ENCODE peak calls at places on chromosome 12, in ten cellular contexts. C, Z, R, O, E, G, Y, W, D and F are unnamed samples.

GRCh38 chr12:74539261-74539660 is 1.6 kb downstream of the ATXN7L3B start:
- DNase-seq in W (peak), D (no peak), Z (no peak), O (peak), C (no peak), G (no peak), Y (no peak), R (no peak), E (peak), F (no peak)

GRCh38 chr12:6450869-6451347 is 934 bp upstream of the TAPBPL start:
- DNase-seq in Y (no peak), C (peak), D (no peak), R (no peak), G (peak), E (no peak), O (no peak), Z (no peak), W (no peak), F (no peak)

GRCh38 chr12:96902076-96902475 is 5.0 kb upstream of the NEDD1 start:
- DNase-seq in E (no peak), O (no peak), G (no peak), R (no peak), Y (no peak), Z (no peak), C (no peak), D (no peak), W (no peak), F (no peak)

GRCh38 chr12:6329693-6330045 is 12.2 kb downstream of the TNFRSF1A start:
- DNase-seq in O (no peak), G (no peak), D (no peak), Y (no peak), E (no peak), R (no peak), W (no peak), C (no peak), Z (no peak), F (no peak)

GRCh38 chr12:4134434-4134762 is 139.2 kb upstream of the CCND2 start:
- DNase-seq in D (no peak), O (no peak), C (no peak), R (no peak), E (no peak), W (no peak), Z (no peak), Y (no peak), G (no peak), F (no peak)

GRCh38 chr12:53492830-53493609 is 6.2 kb downstream of the MAP3K12 start:
- DNase-seq in Y (peak), D (peak), C (peak), E (peak), O (peak), G (peak), W (peak), Z (peak), R (peak), F (peak)

GRCh38 chr12:10595881-10596280 is 17.5 kb downstream of the MAGOHB start:
- DNase-seq in D (no peak), Z (no peak), Y (no peak), O (no peak), R (no peak), G (no peak), E (no peak), W (no peak), C (no peak), F (no peak)

GRCh38 chr12:42468341-42468821 is 121.2 kb downstream of the PRICKLE1 start:
- DNase-seq in Y (no peak), C (peak), R (peak), E (no peak), G (peak), W (no peak), D (no peak), Z (no peak), O (no peak), F (no peak)

GRCh38 chr12:57106021-57106708 is 5.0 kb downstream of the STAT6 start:
- DNase-seq in Y (no peak), W (peak), O (no peak), G (no peak), R (no peak), D (no peak), Z (peak), C (no peak), E (no peak), F (no peak)

GRCh38 chr12:49959570-49960473 is 1.9 kb upstream of the AQP5 start:
- DNase-seq in C (no peak), R (no peak), W (no peak), O (no peak), Y (no peak), D (no peak), E (no peak), G (no peak), Z (peak), F (no peak)

GRCh38 chr12:55720894-55721444 is 776 bp downstream of the RDH5 start:
- DNase-seq in G (peak), R (no peak), E (no peak), C (peak), Z (peak), O (peak), W (peak), D (no peak), Y (no peak), F (no peak)

GRCh38 chr12:46915082-46915481 is 89.3 kb upstream of the SLC38A4 start:
- DNase-seq in O (no peak), Z (no peak), Y (no peak), D (no peak), G (peak), E (no peak), C (no peak), R (no peak), W (no peak), F (no peak)

DNA sequence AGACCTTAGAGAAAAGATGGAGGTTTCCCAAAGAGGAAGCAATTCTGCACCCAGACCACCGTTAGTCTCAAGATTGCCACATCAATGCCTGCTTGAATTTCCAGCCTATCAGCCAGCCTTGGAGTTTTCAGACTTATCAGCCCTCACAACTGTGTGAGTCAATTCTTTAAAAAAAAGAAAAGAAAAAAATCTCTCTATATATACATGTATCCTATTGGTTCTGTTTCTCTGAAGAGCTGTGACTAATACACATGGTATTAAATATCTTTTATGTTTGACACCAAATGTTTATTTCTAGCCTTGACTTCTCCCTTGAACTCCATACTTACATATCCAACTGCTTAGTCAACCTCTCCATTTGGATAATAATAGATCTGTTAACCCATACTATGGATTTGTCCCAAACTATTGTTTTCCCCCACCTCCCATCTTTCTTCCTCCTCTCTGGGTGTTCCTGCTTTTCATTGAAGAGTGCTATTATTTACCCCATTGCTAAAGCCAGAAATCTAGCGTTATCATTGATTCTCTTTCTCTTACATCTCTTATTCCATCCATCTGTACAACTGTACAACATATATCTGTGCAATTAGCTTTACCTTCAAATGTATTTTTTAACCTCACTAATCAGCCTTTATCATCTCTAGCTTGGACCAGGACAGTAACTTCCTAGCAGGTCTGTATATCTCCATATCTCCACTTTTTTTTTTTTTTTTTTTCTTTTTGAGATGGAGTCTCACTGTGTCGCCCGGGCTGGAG is 22.7 kb upstream of the EID3 start:
- DNase-seq in E (no peak), Y (no peak), C (no peak), W (no peak), R (no peak), G (no peak), D (no peak), Z (no peak), O (peak), F (no peak)
- TF ChIP-seq EP300 in E (no peak), Y (no peak), C (no peak), W (no peak), R (no peak), G (no peak), D (no peak), Z (no peak), O (no peak), F (no peak)

GRCh38 chr12:106223485-106224391 is 24.1 kb downstream of the CKAP4 start:
- DNase-seq in Z (peak), E (peak), G (peak), D (no peak), Y (peak), W (peak), R (no peak), C (peak), O (peak), F (no peak)

GRCh38 chr12:106227641-106228319 is 20.0 kb downstream of the CKAP4 start:
- DNase-seq in G (no peak), W (no peak), D (peak), E (no peak), O (peak), C (peak), Y (no peak), R (no peak), Z (peak), F (no peak)

GRCh38 chr12:106220561-106220960 is 27.3 kb downstream of the CKAP4 start:
- DNase-seq in O (no peak), C (no peak), Z (no peak), Y (no peak), E (no peak), R (no peak), D (no peak), W (no peak), G (no peak), F (no peak)

GRCh38 chr12:106226884-106227640 is 20.8 kb downstream of the CKAP4 start:
- DNase-seq in E (peak), W (peak), Y (no peak), R (no peak), O (peak), D (no peak), G (no peak), C (no peak), Z (no peak), F (no peak)

GRCh38 chr12:106224392-106224706 is 23.5 kb downstream of the CKAP4 start:
- DNase-seq in C (no peak), R (no peak), G (no peak), Y (no peak), E (no peak), D (no peak), O (no peak), Z (no peak), W (no peak), F (no peak)
- TF ChIP-seq POLR2AphosphoS5 in C (no peak), R (no peak), G (no peak), Y (no peak), E (no peak), D (no peak), O (no peak), Z (no peak), W (no peak), F (no peak)

DNA sequence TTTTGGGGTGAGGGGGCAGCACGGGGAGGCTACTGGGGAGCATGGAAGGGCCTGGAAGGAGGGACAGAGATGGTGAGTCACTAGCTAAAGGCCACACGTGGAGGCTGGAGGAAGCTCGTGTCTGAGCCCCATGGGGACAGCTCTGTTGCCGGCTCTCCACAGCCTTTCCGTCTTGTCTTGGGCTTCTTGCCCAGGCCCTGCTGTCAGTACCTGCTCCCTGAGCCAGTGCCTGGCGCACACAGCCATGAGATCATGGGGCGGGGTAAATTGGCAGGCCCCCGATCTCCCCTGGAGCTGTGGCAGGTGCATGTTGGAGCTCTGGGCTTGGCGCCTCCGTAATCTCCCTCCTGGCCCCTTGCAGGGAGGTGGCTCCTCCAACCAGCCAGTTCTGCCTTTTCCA is 16.1 kb upstream of the KRT80 start:
- DNase-seq in Y (no peak), O (no peak), D (no peak), G (peak), C (no peak), E (no peak), W (no peak), R (no peak), Z (peak), F (no peak)
- TF ChIP-seq EP300 in Y (no peak), O (no peak), D (no peak), G (no peak), C (no peak), E (no peak), W (no peak), R (no peak), Z (no peak), F (no peak)

DNA sequence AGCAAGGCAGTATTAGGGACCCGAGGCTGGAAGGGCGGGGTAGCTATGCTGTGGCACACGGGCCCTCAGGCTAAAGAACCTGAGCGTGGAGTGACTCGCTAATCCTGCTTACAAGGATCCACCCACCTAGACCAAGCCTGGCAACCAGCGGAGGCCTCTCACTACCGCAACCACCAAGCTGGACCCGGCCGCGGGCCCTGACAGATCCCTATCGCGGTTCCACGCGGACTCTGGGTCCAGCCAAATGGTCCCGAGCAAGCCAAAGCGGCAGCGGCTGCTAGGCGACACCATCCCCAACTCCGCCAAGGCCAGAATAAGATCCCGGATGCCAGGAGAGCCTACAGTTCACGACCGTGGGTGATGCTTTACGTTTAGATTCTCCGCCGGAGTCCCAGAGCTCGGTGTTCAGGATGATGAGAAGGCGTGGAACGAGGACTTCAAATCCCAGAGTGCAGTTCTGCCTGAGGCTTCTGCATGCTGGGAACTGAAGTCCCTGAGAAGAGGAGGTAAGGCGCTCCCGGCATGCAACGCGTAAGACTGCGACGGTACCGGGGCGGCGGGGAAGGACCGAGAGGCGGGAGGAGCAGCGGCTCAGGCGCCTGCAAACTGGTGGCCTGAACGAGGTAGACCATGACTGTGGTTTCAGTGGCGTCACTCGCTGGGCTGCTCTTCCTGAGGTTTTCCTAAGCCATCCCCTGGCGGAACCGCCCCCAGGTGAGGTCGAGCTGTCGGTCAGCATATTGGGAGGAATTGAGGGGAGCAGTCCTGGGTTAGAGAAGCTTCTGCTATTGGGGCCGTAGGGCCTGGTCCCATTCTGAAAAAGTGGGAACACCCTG is at the start of the genes CEP290 and TMTC3:
- DNase-seq in D (peak), C (peak), G (peak), R (peak), Z (peak), E (peak), W (peak), Y (peak), O (peak), F (peak)
- TF ChIP-seq POLR2AphosphoS5 in D (no peak), C (peak), G (peak), R (peak), Z (peak), E (peak), W (peak), Y (peak), O (peak), F (peak)

DNA sequence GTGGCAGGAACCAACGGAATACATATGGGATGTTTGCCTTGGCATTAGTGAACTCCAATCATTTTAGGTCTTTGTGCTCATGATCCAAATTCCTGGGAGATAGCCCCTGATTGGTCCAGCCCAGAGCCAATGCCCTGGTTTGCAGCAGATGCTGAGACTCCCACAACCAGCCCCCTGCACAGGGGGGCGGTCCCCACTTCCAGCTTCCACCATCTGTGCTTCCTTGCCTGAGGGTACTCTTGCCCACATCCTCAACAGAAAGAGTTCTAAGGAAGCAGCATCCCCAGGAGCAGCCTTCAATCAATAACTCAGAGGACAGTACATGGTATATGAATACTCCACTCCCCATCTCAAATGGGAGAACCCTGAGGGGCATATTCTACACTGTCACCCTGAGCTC is 39.7 kb upstream of the FICD start:
- DNase-seq in D (no peak), C (no peak), Y (no peak), R (no peak), O (no peak), W (peak), G (no peak), Z (no peak), E (no peak), F (no peak)
- TF ChIP-seq EP300 in D (no peak), C (no peak), Y (no peak), R (no peak), O (no peak), W (no peak), G (no peak), Z (no peak), E (no peak), F (no peak)

DNA sequence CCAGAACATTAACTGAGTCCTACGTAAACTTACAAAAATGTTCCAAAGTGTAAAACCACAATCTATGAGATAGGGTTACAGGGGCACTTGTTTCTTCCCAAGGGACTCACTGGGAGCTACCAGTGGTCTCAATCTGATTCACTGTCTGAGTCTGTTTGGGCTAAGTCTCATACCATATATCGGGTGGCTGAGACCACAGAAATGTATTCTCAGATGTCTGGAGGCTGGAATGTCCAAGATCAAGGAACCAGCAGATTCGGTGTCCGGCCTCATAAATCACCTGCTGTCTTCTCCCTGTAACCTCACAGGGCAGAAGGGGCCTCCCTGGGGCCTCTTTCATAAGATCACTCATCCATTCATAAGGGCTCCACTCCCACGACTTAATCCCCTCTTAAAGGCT is 616.3 kb upstream of the TMEM132C start:
- DNase-seq in R (no peak), D (no peak), Y (no peak), O (no peak), E (no peak), C (no peak), W (no peak), Z (no peak), G (no peak), F (no peak)
- TF ChIP-seq POLR2AphosphoS5 in R (no peak), D (no peak), Y (no peak), O (no peak), E (no peak), C (no peak), W (no peak), Z (no peak), G (no peak), F (no peak)

GRCh38 chr12:27158322-27158721 is 75.9 kb upstream of the C12orf71 start:
- DNase-seq in D (no peak), G (no peak), W (no peak), R (no peak), C (no peak), Z (no peak), E (no peak), Y (no peak), O (no peak), F (no peak)
- TF ChIP-seq EP300 in D (no peak), G (no peak), W (no peak), R (no peak), C (no peak), Z (no peak), E (no peak), Y (no peak), O (no peak), F (no peak)

GRCh38 chr12:65720739-65721138 is 103.5 kb upstream of the HMGA2 start:
- DNase-seq in G (no peak), O (no peak), E (no peak), R (no peak), Y (no peak), W (no peak), D (no peak), C (no peak), Z (no peak), F (no peak)
- TF ChIP-seq POLR2AphosphoS5 in G (no peak), O (no peak), E (no peak), R (no peak), Y (no peak), W (no peak), D (no peak), C (no peak), Z (no peak), F (no peak)